ENCODE peak calls at places on chromosome X, in six cellular contexts. M is testis, K is AG04450, O is mucosa of descending colon, D is fibroblast of mammary gland, R is BE2C. P is an unnamed sample.

GRCh38 chrX:68462653-68463052 is 29.4 kb upstream of the OPHN1 start:
- DNase-seq in M (peak; percentile 21), K (no peak), O (no peak), D (peak; percentile 62), R (peak; percentile 27), P (no peak)

GRCh38 chrX:12690646-12691045 is 100.6 kb upstream of the PRPS2 start:
- DNase-seq in M (no peak), K (no peak), O (no peak), D (no peak), R (no peak), P (no peak)

GRCh38 chrX:105150557-105150956 is 69.9 kb downstream of the TEX13A start:
- DNase-seq in M (no peak), K (no peak), O (no peak), D (no peak), R (no peak), P (no peak)

GRCh38 chrX:16136080-16136479 is 12.7 kb downstream of the GRPR start:
- DNase-seq in M (no peak), K (no peak), O (no peak), D (peak; percentile 3), R (no peak), P (no peak)

GRCh38 chrX:51494409-51494808 is 2.0 kb downstream of the NUDT11 start:
- DNase-seq in M (no peak), K (no peak), O (no peak), D (peak; percentile 19), R (no peak), P (no peak)

GRCh38 chrX:119682019-119682989 is 10.7 kb downstream of the SEPTIN6 start:
- DNase-seq in M (no peak), K (no peak), O (no peak), D (no peak), R (no peak), P (peak; percentile 58)

GRCh38 chrX:103099706-103100105 is 6.8 kb upstream of the NXF3 start:
- DNase-seq in M (no peak), K (no peak), O (no peak), D (no peak), R (no peak), P (no peak)

GRCh38 chrX:35040871-35041270 is 98.3 kb downstream of the FAM47B start:
- DNase-seq in M (no peak), K (no peak), O (no peak), D (peak; percentile 5), R (no peak), P (no peak)

GRCh38 chrX:67917412-67918010 is 373.7 kb downstream of the AR start:
- DNase-seq in M (no peak), K (no peak), O (no peak), D (no peak), R (no peak), P (no peak)

GRCh38 chrX:73683236-73683859 is 120.4 kb downstream of the CHIC1 start:
- DNase-seq in M (no peak), K (no peak), O (no peak), D (peak; percentile 79), R (no peak), P (no peak)

GRCh38 chrX:128518508-128518907 is 466.3 kb upstream of the ACTRT1 start:
- DNase-seq in M (no peak), K (no peak), O (no peak), D (peak; percentile 3), R (no peak), P (no peak)

GRCh38 chrX:128699716-128700285 is 647.6 kb upstream of the ACTRT1 start:
- DNase-seq in M (no peak), K (no peak), O (no peak), D (no peak), R (peak; percentile 17), P (no peak)

GRCh38 chrX:110415440-110416167 is 57.0 kb downstream of the RTL9 start:
- DNase-seq in M (no peak), K (no peak), O (no peak), D (peak; percentile 83), R (no peak), P (no peak)

GRCh38 chrX:111460612-111461011 is 48.6 kb upstream of the DCX start:
- DNase-seq in M (no peak), K (no peak), O (no peak), D (peak; percentile 28), R (no peak), P (no peak)

GRCh38 chrX:123188081-123188480 is 4.0 kb downstream of the GRIA3 start:
- DNase-seq in M (no peak), K (no peak), O (no peak), D (peak; percentile 37), R (no peak), P (no peak)

GRCh38 chrX:154748712-154749339 is 2.1 kb downstream of the GAB3 start:
- DNase-seq in M (peak; percentile 46), K (no peak), O (no peak), D (peak; percentile 62), R (peak; percentile 19), P (no peak)

GRCh38 chrX:72117636-72118215 is 14.0 kb downstream of the RTL5 start:
- DNase-seq in M (no peak), K (no peak), O (no peak), D (peak; percentile 31), R (no peak), P (no peak)

GRCh38 chrX:125198546-125198945 is 121.1 kb upstream of the TEX13C start:
- DNase-seq in M (no peak), K (no peak), O (no peak), D (no peak), R (no peak), P (no peak)

GRCh38 chrX:17860811-17861495 is at the start of gene RAI2:
- DNase-seq in M (peak; percentile 50), K (no peak), O (peak; percentile 38), D (no peak), R (peak; percentile 38), P (no peak)

GRCh38 chrX:113962338-113962737 is 621.5 kb upstream of the HTR2C start:
- DNase-seq in M (no peak), K (no peak), O (no peak), D (no peak), R (no peak), P (no peak)

GRCh38 chrX:154298312-154298711 is 2.7 kb downstream of the TKTL1 start:
- DNase-seq in M (no peak), K (no peak), O (no peak), D (no peak), R (no peak), P (peak; percentile 41)

DNA sequence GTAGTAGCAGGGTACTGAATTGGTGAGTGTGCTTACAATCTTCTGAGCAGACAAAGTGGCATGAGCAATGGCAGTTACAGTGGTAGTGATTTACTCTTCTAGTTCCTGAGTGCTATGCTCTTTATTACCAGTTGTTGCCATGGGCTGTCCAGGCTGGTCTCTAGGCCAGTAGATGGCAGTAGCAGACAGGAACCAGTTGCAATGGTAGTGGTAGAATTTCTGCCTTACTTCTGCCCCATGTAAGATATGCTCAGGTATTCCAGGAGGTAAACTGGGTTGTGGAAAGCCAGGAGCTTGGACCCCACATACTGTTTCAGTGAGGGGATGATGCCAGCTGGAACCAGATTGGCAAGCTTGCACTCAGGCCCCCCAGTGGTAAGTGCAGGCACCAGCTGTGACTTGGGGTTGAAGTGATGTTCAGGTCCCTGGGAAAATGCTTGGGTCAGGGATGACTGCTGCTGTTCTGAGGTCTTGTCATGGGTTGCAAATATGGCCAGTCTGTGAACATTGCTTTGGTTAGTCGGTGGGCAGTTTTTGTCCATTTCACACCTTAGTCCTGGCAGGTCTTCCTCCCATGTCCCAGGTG is 63.0 kb upstream of the ZXDB start:
- DNase-seq in M (no peak), K (no peak), O (no peak), D (no peak), R (peak; percentile 11), P (no peak)
- TF ChIP-seq CTCF in M (no peak), K (peak; percentile 23), O (no peak), D (peak; percentile 31), R (peak; percentile 29), P (peak; percentile 70)

DNA sequence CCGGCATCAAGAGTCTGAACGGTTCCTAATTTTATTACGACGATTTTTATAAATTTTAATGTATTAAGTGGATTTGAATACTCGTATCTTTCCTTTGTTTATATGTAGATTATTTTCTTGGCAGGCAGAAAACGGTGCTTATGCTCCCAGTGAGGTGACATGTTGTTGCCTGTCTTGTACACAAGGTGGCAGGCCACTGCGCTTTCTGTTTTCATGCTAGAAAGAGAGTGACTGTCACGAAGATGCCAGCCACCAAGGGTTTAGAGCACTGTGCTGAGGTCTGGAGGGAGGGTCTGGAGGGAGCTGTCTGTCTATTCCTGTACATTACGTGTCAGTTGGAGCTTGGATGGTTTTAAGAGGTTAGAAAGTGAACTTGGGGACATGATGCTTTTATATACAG is 87.7 kb downstream of the SHROOM2 start:
- DNase-seq in M (peak; percentile 66), K (no peak), O (peak; percentile 33), D (no peak), R (peak; percentile 36), P (peak; percentile 30)
- TF ChIP-seq CTCF in M (peak; percentile 36), K (peak; percentile 63), O (peak; percentile 26), D (peak; percentile 45), R (peak; percentile 54), P (peak; percentile 82)

DNA sequence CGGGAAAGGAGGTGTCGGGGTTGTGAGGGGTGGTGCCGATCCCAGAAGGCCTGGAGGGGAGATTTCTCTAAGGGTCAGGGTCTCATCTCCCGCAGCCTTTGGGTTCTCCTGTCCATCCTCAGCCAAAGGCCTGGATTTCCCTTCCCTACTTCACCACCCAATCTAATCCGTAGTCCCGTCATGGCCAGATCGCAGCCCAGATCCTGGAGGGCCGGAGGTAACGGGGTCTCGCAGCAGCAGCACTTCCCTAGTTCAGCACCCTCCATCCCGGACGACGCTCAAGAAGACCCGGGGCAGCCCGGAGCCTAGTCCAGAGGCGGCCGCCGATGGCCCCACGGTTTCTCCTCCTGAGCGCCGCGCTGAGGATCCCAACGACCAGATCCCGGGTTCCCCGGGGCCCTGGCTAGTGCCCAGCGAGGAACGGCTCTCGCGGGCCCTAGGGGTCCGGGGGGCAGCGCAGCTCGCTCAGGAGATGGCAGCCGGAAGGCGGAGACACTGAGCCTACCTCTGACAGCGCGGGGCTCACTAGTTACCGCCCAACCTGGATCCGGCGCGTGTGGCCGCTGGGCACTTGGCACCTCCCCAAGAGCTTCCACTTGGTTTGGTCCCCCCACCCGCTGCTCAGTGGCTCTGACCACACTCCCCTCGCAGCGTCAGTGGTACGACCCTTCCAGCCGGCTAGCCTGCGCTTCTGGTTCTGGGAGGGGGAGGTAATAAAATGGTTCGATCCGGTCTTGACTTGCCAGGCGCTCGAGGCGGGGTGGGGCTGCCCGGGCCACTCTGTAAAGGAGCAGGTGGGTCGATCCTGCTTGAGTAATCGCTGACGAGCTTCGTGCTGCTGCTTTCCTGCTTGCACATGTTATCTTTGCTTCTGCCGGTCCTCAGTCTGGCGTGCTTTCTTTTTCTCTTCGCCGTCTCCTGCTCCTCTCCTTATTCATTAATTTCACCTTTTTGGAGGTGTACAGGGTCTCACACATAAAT is 3.6 kb downstream of the MAGIX start:
- DNase-seq in M (peak; percentile 75), K (no peak), O (peak; percentile 87), D (peak; percentile 41), R (peak; percentile 89), P (peak; percentile 85)
- TF ChIP-seq CTCF in M (no peak), K (no peak), O (no peak), D (no peak), R (peak; percentile 47), P (peak; percentile 40)

GRCh38 chrX:11672213-11672612 is 6.5 kb upstream of the ARHGAP6 start:
- DNase-seq in M (no peak), K (no peak), O (no peak), D (no peak), R (no peak), P (no peak)

GRCh38 chrX:11683057-11683456 is 17.3 kb upstream of the ARHGAP6 start:
- DNase-seq in M (no peak), K (no peak), O (no peak), D (no peak), R (no peak), P (no peak)

DNA sequence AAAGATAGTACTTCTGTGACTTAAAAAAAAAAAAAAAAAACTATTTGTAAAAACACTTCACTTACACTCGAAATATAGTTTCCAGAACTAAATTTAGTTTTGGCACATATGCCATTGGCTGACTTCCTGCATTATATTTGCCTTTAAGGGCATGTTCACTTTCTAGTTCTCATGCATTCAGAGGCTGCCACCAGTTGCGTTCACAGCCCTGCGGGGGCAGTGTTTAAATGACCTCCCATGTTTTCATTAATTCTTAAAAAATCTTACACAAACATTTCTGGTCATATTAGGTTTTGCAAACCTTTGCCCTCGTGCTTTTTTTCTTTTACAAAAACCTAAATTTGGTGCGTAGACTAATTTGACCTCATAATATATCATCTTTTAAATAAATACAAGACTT is 12.5 kb upstream of the ARHGAP6 start:
- DNase-seq in M (no peak), K (no peak), O (no peak), D (no peak), R (no peak), P (no peak)
- TF ChIP-seq CTCF in M (no peak), K (peak; percentile 25), O (no peak), D (peak; percentile 37), R (peak; percentile 43), P (peak; percentile 33)